ENCODE peak calls at places on chromosomes 3 and 15, in six cellular contexts. V, I, B, C, Y and O are unnamed samples.

GRCh38 chr3:101155828-101156227 is 162.6 kb upstream of the ABI3BP start:
- DNase-seq in V (no peak), C (no peak), I (no peak), B (no peak), Y (peak), O (no peak)

GRCh38 chr3:100032262-100032661 is 82.0 kb downstream of the FILIP1L start:
- DNase-seq in B (peak), I (no peak), V (no peak), Y (peak), C (peak), O (no peak)

GRCh38 chr3:46576386-46576785 is 10.3 kb upstream of the LRRC2 start:
- DNase-seq in C (no peak), V (no peak), B (no peak), I (no peak), Y (no peak), O (no peak)

GRCh38 chr3:129305592-129306091 is 27.0 kb downstream of the HMCES start:
- DNase-seq in Y (peak), I (no peak), V (no peak), B (peak), C (peak), O (no peak)

GRCh38 chr15:56837281-56837680 is 81.2 kb upstream of the TCF12 start:
- DNase-seq in Y (peak), I (no peak), B (peak), V (no peak), C (peak), O (no peak)

GRCh38 chr3:152436707-152437615 is 168.2 kb downstream of the MBNL1 start:
- DNase-seq in V (no peak), Y (no peak), C (peak), B (no peak), I (no peak), O (no peak)

GRCh38 chr3:49131576-49131975 is 1.3 kb downstream of the LAMB2 start:
- DNase-seq in Y (no peak), I (no peak), C (no peak), V (no peak), B (no peak), O (no peak)

GRCh38 chr3:53498993-53499641 is 4.7 kb downstream of the CACNA1D start:
- DNase-seq in Y (no peak), I (no peak), B (no peak), C (no peak), V (no peak), O (no peak)

GRCh38 chr3:29668728-29669127 is 387.9 kb downstream of the RBMS3 start:
- DNase-seq in B (no peak), C (no peak), V (no peak), I (no peak), Y (no peak), O (no peak)

GRCh38 chr3:195823998-195824397 is 12.3 kb upstream of the MUC4 start:
- DNase-seq in Y (no peak), B (no peak), I (no peak), C (peak), V (no peak), O (no peak)

GRCh38 chr3:112676659-112677234 is 35.8 kb upstream of the CCDC80 start:
- DNase-seq in Y (peak), V (peak), B (peak), I (no peak), C (peak), O (peak)

GRCh38 chr3:46909535-46910161 is 32.1 kb downstream of the PTH1R start:
- DNase-seq in I (peak), B (peak), V (peak), Y (peak), C (peak), O (peak)

GRCh38 chr15:74531144-74531811 is 9.7 kb upstream of the ARID3B start:
- DNase-seq in V (no peak), B (peak), Y (peak), C (peak), I (no peak), O (no peak)

GRCh38 chr15:101660005-101660404 is 7.8 kb upstream of the TM2D3 start:
- DNase-seq in Y (no peak), I (no peak), C (no peak), B (no peak), V (no peak), O (no peak)

GRCh38 chr15:101662203-101662602 is 10.0 kb upstream of the TM2D3 start:
- DNase-seq in I (no peak), B (no peak), C (no peak), Y (no peak), V (no peak), O (no peak)

GRCh38 chr15:101669744-101670143 is 17.6 kb upstream of the TM2D3 start:
- DNase-seq in B (peak), C (peak), Y (peak), V (no peak), I (no peak), O (no peak)

GRCh38 chr15:101664303-101664913 is 12.2 kb upstream of the TM2D3 start:
- DNase-seq in B (no peak), V (peak), C (peak), I (no peak), Y (no peak), O (no peak)
- TF ChIP-seq CTCF in B (peak), V (peak), C (peak), I (peak), Y (peak), O (peak)

GRCh38 chr15:63597033-63597790 is at the start of gene FBXL22:
- DNase-seq in Y (peak), B (peak), V (no peak), I (no peak), C (no peak), O (no peak)
- H3K4me3 ChIP-seq in Y (no peak), B (no peak), V (no peak), I (no peak), C (no peak), O (no peak)

GRCh38 chr15:98651581-98652220 is 3.4 kb downstream of the IGF1R start:
- DNase-seq in V (no peak), B (peak), C (peak), I (no peak), Y (peak), O (no peak)
- TF ChIP-seq CTCF in V (no peak), B (no peak), C (no peak), I (no peak), Y (no peak), O (no peak)

GRCh38 chr3:95354494-95354893 is 1291.6 kb downstream of the NSUN3 start:
- DNase-seq in B (no peak), I (no peak), V (no peak), C (no peak), Y (no peak), O (no peak)

GRCh38 chr3:95350066-95350465 is 1287.2 kb downstream of the NSUN3 start:
- DNase-seq in I (no peak), Y (no peak), B (no peak), V (no peak), C (no peak), O (no peak)

GRCh38 chr3:95351158-95351557 is 1288.3 kb downstream of the NSUN3 start:
- DNase-seq in Y (no peak), V (no peak), B (no peak), I (no peak), C (no peak), O (no peak)

GRCh38 chr3:95343767-95344166 is 1280.9 kb downstream of the NSUN3 start:
- DNase-seq in C (no peak), B (no peak), V (no peak), I (no peak), Y (no peak), O (no peak)

GRCh38 chr3:95348879-95349278 is 1286.0 kb downstream of the NSUN3 start:
- DNase-seq in I (no peak), V (no peak), B (no peak), C (no peak), Y (no peak), O (no peak)
- H3K4me3 ChIP-seq in I (no peak), V (no peak), B (no peak), C (no peak), Y (no peak), O (no peak)

DNA sequence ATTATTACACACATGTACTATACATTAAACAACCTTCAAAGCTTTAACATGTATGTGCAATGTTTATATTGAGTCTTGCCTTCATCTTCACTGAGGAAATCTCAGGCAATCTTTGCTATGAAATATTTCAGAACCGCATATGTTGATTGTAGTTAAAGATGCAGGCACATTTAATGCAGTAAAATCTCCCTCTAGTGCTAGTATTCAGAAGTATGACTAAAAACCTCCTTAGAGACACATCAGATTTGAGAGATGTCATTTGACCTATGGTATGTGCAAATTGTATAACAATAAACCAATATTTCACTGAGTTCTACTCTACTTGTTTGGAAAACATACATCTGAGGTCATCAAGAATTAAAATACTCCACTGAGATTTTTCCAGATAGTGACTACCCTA is 123.8 kb upstream of the C15orf61 start:
- DNase-seq in C (no peak), I (no peak), B (no peak), V (no peak), Y (no peak), O (no peak)
- TF ChIP-seq CTCF in C (peak), I (no peak), B (no peak), V (peak), Y (peak), O (no peak)

GRCh38 chr3:124084398-124084881 is 92.5 kb upstream of the ROPN1 start:
- DNase-seq in C (peak), Y (no peak), I (no peak), B (peak), V (no peak), O (no peak)

GRCh38 chr3:124078978-124079911 is 87.3 kb upstream of the ROPN1 start:
- DNase-seq in B (peak), Y (peak), V (peak), I (peak), C (peak), O (no peak)

GRCh38 chr3:124083990-124084389 is 92.1 kb upstream of the ROPN1 start:
- DNase-seq in Y (no peak), V (no peak), I (no peak), C (no peak), B (no peak), O (no peak)

GRCh38 chr3:124079912-124080276 is 88.0 kb upstream of the ROPN1 start:
- DNase-seq in C (no peak), I (no peak), V (no peak), Y (no peak), B (no peak), O (no peak)

GRCh38 chr3:124082343-124082742 is 90.4 kb upstream of the ROPN1 start:
- DNase-seq in Y (no peak), I (no peak), B (no peak), V (no peak), C (no peak), O (no peak)
- H3K4me3 ChIP-seq in Y (no peak), I (no peak), B (no peak), V (no peak), C (no peak), O (no peak)

DNA sequence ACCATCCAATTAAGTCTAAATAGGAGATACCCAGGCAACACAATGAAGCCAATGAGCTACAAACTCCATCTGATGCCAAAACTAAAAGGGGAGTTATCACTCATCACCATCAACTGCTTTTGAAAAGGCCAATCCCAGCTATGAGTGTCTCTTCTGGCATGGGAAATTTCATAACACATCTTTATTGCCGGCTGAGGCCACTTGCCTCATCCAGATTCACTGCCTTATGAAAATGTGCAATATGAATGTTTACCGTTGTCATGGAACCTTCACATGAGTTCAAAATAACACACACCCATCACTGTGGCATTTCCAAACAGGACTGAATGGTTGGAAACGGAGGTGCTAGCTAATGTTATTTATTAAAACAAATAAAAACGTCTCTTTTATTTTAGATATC is 144.0 kb downstream of the MAGI1 start:
- DNase-seq in Y (peak), B (peak), C (peak), V (no peak), I (no peak), O (no peak)
- TF ChIP-seq CTCF in Y (no peak), B (no peak), C (no peak), V (no peak), I (no peak), O (no peak)

GRCh38 chr3:197737749-197738462 is 1.2 kb upstream of the RUBCN start:
- DNase-seq in B (no peak), V (no peak), I (no peak), Y (no peak), C (no peak), O (no peak)
- H3K4me3 ChIP-seq in B (no peak), V (peak), I (peak), Y (peak), C (peak), O (peak)

DNA sequence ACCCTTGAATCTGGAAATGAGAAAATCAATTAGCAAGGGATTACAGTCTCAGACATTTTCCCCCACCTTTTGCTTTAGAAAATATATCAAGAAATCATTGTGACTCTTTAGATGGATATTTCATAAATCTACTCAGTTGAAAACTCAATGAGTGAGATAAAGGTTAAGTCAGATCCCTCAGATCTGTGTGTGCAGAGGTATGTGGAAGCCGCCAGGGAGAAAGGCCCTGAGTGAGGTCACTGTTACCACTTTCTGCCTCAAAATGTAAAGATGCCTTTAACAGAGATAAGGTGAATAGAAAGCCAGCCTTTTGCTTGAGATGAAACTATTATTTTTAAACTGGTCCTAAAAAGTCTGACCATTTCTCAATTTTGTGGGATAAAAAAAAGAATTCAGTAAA is 225.6 kb upstream of the HES1 start:
- DNase-seq in B (no peak), C (no peak), Y (no peak), I (no peak), V (no peak), O (no peak)
- TF ChIP-seq CTCF in B (no peak), C (no peak), Y (no peak), I (no peak), V (no peak), O (no peak)